ENCODE peak calls at places on chromosome 15, in six cellular contexts. One of them, this sample, is unnamed.

GRCh38 chr15:70486451-70487379 is 276.6 kb downstream of the UACA start:
- DNase-seq in mesenchymal stem cell: peak; percentile 69
- DNase-seq in mesendoderm: no peak
- DNase-seq in neuronal stem cell: no peak
- DNase-seq in IMR-90: peak; percentile 89
- DNase-seq in H9: no peak
- DNase-seq in this sample: no peak

GRCh38 chr15:33150993-33151392 is 43.5 kb downstream of the FMN1 start:
- DNase-seq in mesenchymal stem cell: no peak
- DNase-seq in mesendoderm: no peak
- DNase-seq in neuronal stem cell: no peak
- DNase-seq in IMR-90: no peak
- DNase-seq in H9: no peak
- DNase-seq in this sample: no peak

GRCh38 chr15:38414351-38414750 is 39.6 kb upstream of the FAM98B start:
- DNase-seq in mesenchymal stem cell: peak; percentile 75
- DNase-seq in mesendoderm: peak; percentile 65
- DNase-seq in neuronal stem cell: peak; percentile 20
- DNase-seq in IMR-90: peak; percentile 75
- DNase-seq in H9: peak; percentile 56
- DNase-seq in this sample: peak; percentile 50

GRCh38 chr15:82674873-82675272 is 27.7 kb upstream of the CPEB1 start:
- DNase-seq in mesenchymal stem cell: no peak
- DNase-seq in mesendoderm: no peak
- DNase-seq in neuronal stem cell: no peak
- DNase-seq in IMR-90: no peak
- DNase-seq in H9: no peak
- DNase-seq in this sample: no peak

GRCh38 chr15:37372064-37372463 is 271.7 kb upstream of the MEIS2 start:
- DNase-seq in mesenchymal stem cell: no peak
- DNase-seq in mesendoderm: no peak
- DNase-seq in neuronal stem cell: no peak
- DNase-seq in IMR-90: no peak
- DNase-seq in H9: no peak
- DNase-seq in this sample: no peak

GRCh38 chr15:55402707-55403106 is 5.5 kb downstream of the CCPG1 start:
- DNase-seq in mesenchymal stem cell: peak; percentile 23
- DNase-seq in mesendoderm: no peak
- DNase-seq in neuronal stem cell: no peak
- DNase-seq in IMR-90: no peak
- DNase-seq in H9: no peak
- DNase-seq in this sample: no peak

GRCh38 chr15:62394079-62394478 is 229.0 kb upstream of the C2CD4B start:
- DNase-seq in mesenchymal stem cell: peak; percentile 44
- DNase-seq in mesendoderm: no peak
- DNase-seq in neuronal stem cell: no peak
- DNase-seq in IMR-90: peak; percentile 38
- DNase-seq in H9: no peak
- DNase-seq in this sample: no peak

GRCh38 chr15:27826902-27827321 is 272.2 kb downstream of the OCA2 start:
- DNase-seq in mesenchymal stem cell: no peak
- DNase-seq in mesendoderm: no peak
- DNase-seq in neuronal stem cell: no peak
- DNase-seq in IMR-90: peak; percentile 60
- DNase-seq in H9: no peak
- DNase-seq in this sample: no peak

GRCh38 chr15:62482715-62483429 is 317.8 kb upstream of the C2CD4B start:
- DNase-seq in mesenchymal stem cell: peak; percentile 73
- DNase-seq in mesendoderm: peak; percentile 97
- DNase-seq in neuronal stem cell: peak; percentile 33
- DNase-seq in IMR-90: peak; percentile 65
- DNase-seq in H9: peak; percentile 85
- DNase-seq in this sample: peak; percentile 39

GRCh38 chr15:22902046-22902445 is 63.6 kb downstream of the NIPA2 start:
- DNase-seq in mesenchymal stem cell: no peak
- DNase-seq in mesendoderm: no peak
- DNase-seq in neuronal stem cell: no peak
- DNase-seq in IMR-90: no peak
- DNase-seq in H9: no peak
- DNase-seq in this sample: no peak

GRCh38 chr15:60582370-60583036 is 103.6 kb upstream of the ICE2 start:
- DNase-seq in mesenchymal stem cell: peak; percentile 37
- DNase-seq in mesendoderm: no peak
- DNase-seq in neuronal stem cell: no peak
- DNase-seq in IMR-90: peak; percentile 54
- DNase-seq in H9: no peak
- DNase-seq in this sample: no peak

GRCh38 chr15:50860824-50861223 is 47.7 kb upstream of the AP4E1 start:
- DNase-seq in mesenchymal stem cell: no peak
- DNase-seq in mesendoderm: no peak
- DNase-seq in neuronal stem cell: no peak
- DNase-seq in IMR-90: no peak
- DNase-seq in H9: no peak
- DNase-seq in this sample: no peak

GRCh38 chr15:25242166-25242879 is 196.5 kb downstream of the UBE3A start:
- DNase-seq in mesenchymal stem cell: no peak
- DNase-seq in mesendoderm: no peak
- DNase-seq in neuronal stem cell: no peak
- DNase-seq in IMR-90: no peak
- DNase-seq in H9: no peak
- DNase-seq in this sample: no peak

GRCh38 chr15:78055923-78056713 is 21.4 kb downstream of the TBC1D2B start:
- DNase-seq in mesenchymal stem cell: peak; percentile 27
- DNase-seq in mesendoderm: peak; percentile 49
- DNase-seq in neuronal stem cell: no peak
- DNase-seq in IMR-90: no peak
- DNase-seq in H9: no peak
- DNase-seq in this sample: no peak

GRCh38 chr15:27448234-27448633 is 477.3 kb downstream of the GABRG3 start:
- DNase-seq in mesenchymal stem cell: no peak
- DNase-seq in mesendoderm: no peak
- DNase-seq in neuronal stem cell: no peak
- DNase-seq in IMR-90: no peak
- DNase-seq in H9: no peak
- DNase-seq in this sample: no peak

GRCh38 chr15:99594916-99595315 is 29.1 kb downstream of the MEF2A start:
- DNase-seq in mesenchymal stem cell: no peak
- DNase-seq in mesendoderm: no peak
- DNase-seq in neuronal stem cell: no peak
- DNase-seq in IMR-90: peak; percentile 3
- DNase-seq in H9: no peak
- DNase-seq in this sample: no peak

GRCh38 chr15:88802991-88803240 is 320 bp upstream of the ACAN start:
- DNase-seq in mesenchymal stem cell: no peak
- DNase-seq in mesendoderm: no peak
- DNase-seq in neuronal stem cell: no peak
- DNase-seq in IMR-90: no peak
- DNase-seq in H9: no peak
- DNase-seq in this sample: no peak

GRCh38 chr15:72197460-72198409 is at the start of gene GRAMD2A:
- DNase-seq in mesenchymal stem cell: peak; percentile 37
- DNase-seq in mesendoderm: peak; percentile 88
- DNase-seq in neuronal stem cell: no peak
- DNase-seq in IMR-90: no peak
- DNase-seq in H9: peak; percentile 88
- DNase-seq in this sample: peak; percentile 86

GRCh38 chr15:53323197-53323596 is 436.3 kb downstream of the WDR72 start:
- DNase-seq in mesenchymal stem cell: peak; percentile 2
- DNase-seq in mesendoderm: peak; percentile 51
- DNase-seq in neuronal stem cell: no peak
- DNase-seq in IMR-90: no peak
- DNase-seq in H9: no peak
- DNase-seq in this sample: no peak

GRCh38 chr15:66863382-66864085 is 161.5 kb downstream of the SMAD6 start:
- DNase-seq in mesenchymal stem cell: no peak
- DNase-seq in mesendoderm: no peak
- DNase-seq in neuronal stem cell: no peak
- DNase-seq in IMR-90: no peak
- DNase-seq in H9: peak; percentile 10
- DNase-seq in this sample: no peak

GRCh38 chr15:32029862-32030781 is at the start of gene CHRNA7:
- DNase-seq in mesenchymal stem cell: peak; percentile 19
- DNase-seq in mesendoderm: peak; percentile 84
- DNase-seq in neuronal stem cell: peak; percentile 71
- DNase-seq in IMR-90: peak; percentile 3
- DNase-seq in H9: peak; percentile 86
- DNase-seq in this sample: no peak

GRCh38 chr15:92621972-92622533 is 33.5 kb downstream of the FAM174B start:
- DNase-seq in mesenchymal stem cell: no peak
- DNase-seq in mesendoderm: no peak
- DNase-seq in neuronal stem cell: no peak
- DNase-seq in IMR-90: no peak
- DNase-seq in H9: no peak
- DNase-seq in this sample: no peak

GRCh38 chr15:91413142-91413541 is 313.1 kb downstream of the SV2B start:
- DNase-seq in mesenchymal stem cell: no peak
- DNase-seq in mesendoderm: no peak
- DNase-seq in neuronal stem cell: no peak
- DNase-seq in IMR-90: peak; percentile 20
- DNase-seq in H9: no peak
- DNase-seq in this sample: no peak

GRCh38 chr15:73226064-73226463 is 142.7 kb downstream of the HCN4 start:
- DNase-seq in mesenchymal stem cell: no peak
- DNase-seq in mesendoderm: no peak
- DNase-seq in neuronal stem cell: no peak
- DNase-seq in IMR-90: no peak
- DNase-seq in H9: no peak
- DNase-seq in this sample: no peak

GRCh38 chr15:69088300-69088965 is 72.0 kb upstream of the GLCE start:
- DNase-seq in mesenchymal stem cell: no peak
- DNase-seq in mesendoderm: peak; percentile 50
- DNase-seq in neuronal stem cell: no peak
- DNase-seq in IMR-90: no peak
- DNase-seq in H9: peak; percentile 38
- DNase-seq in this sample: no peak

GRCh38 chr15:96158938-96159337 is 171.6 kb upstream of the NR2F2 start:
- DNase-seq in mesenchymal stem cell: no peak
- DNase-seq in mesendoderm: no peak
- DNase-seq in neuronal stem cell: no peak
- DNase-seq in IMR-90: no peak
- DNase-seq in H9: no peak
- DNase-seq in this sample: no peak

GRCh38 chr15:40108061-40108854 is 421 bp downstream of the BMF start:
- DNase-seq in mesenchymal stem cell: peak; percentile 71
- DNase-seq in mesendoderm: peak; percentile 70
- DNase-seq in neuronal stem cell: no peak
- DNase-seq in IMR-90: peak; percentile 55
- DNase-seq in H9: no peak
- DNase-seq in this sample: no peak

GRCh38 chr15:80199869-80200268 is 47.1 kb downstream of the FAH start:
- DNase-seq in mesenchymal stem cell: no peak
- DNase-seq in mesendoderm: no peak
- DNase-seq in neuronal stem cell: no peak
- DNase-seq in IMR-90: no peak
- DNase-seq in H9: no peak
- DNase-seq in this sample: peak; percentile 37

GRCh38 chr15:92200891-92201290 is 192.8 kb upstream of the ST8SIA2 start:
- DNase-seq in mesenchymal stem cell: no peak
- DNase-seq in mesendoderm: no peak
- DNase-seq in neuronal stem cell: no peak
- DNase-seq in IMR-90: no peak
- DNase-seq in H9: peak; percentile 39
- DNase-seq in this sample: no peak

GRCh38 chr15:90871097-90871715 is 2.8 kb downstream of the FURIN start:
- DNase-seq in mesenchymal stem cell: peak; percentile 64
- DNase-seq in mesendoderm: peak; percentile 72
- DNase-seq in neuronal stem cell: no peak
- DNase-seq in IMR-90: no peak
- DNase-seq in H9: no peak
- DNase-seq in this sample: peak; percentile 66

GRCh38 chr15:49301562-49301961 is 121.5 kb upstream of the FGF7 start:
- DNase-seq in mesenchymal stem cell: no peak
- DNase-seq in mesendoderm: no peak
- DNase-seq in neuronal stem cell: no peak
- DNase-seq in IMR-90: peak; percentile 50
- DNase-seq in H9: no peak
- DNase-seq in this sample: no peak

GRCh38 chr15:76003364-76003763 is 8.9 kb downstream of the NRG4 start:
- DNase-seq in mesenchymal stem cell: no peak
- DNase-seq in mesendoderm: peak; percentile 50
- DNase-seq in neuronal stem cell: no peak
- DNase-seq in IMR-90: no peak
- DNase-seq in H9: no peak
- DNase-seq in this sample: no peak
- H2BK15ac ChIP-seq in mesenchymal stem cell: no peak overlapping the region
- H2BK15ac ChIP-seq in mesendoderm: no peak overlapping the region
- H2BK15ac ChIP-seq in neuronal stem cell: no peak overlapping the region
- H2BK15ac ChIP-seq in IMR-90: no peak overlapping the region
- H2BK15ac ChIP-seq in H9: no peak overlapping the region
- H2BK15ac ChIP-seq in this sample: no peak overlapping the region

GRCh38 chr15:42090375-42090774 is 4.0 kb downstream of the PLA2G4D start:
- DNase-seq in mesenchymal stem cell: no peak
- DNase-seq in mesendoderm: no peak
- DNase-seq in neuronal stem cell: no peak
- DNase-seq in IMR-90: no peak
- DNase-seq in H9: no peak
- DNase-seq in this sample: no peak
- H2BK15ac ChIP-seq in mesenchymal stem cell: no peak overlapping the region
- H2BK15ac ChIP-seq in mesendoderm: no peak overlapping the region
- H2BK15ac ChIP-seq in neuronal stem cell: no peak overlapping the region
- H2BK15ac ChIP-seq in IMR-90: no peak overlapping the region
- H2BK15ac ChIP-seq in H9: no peak overlapping the region
- H2BK15ac ChIP-seq in this sample: no peak overlapping the region

DNA sequence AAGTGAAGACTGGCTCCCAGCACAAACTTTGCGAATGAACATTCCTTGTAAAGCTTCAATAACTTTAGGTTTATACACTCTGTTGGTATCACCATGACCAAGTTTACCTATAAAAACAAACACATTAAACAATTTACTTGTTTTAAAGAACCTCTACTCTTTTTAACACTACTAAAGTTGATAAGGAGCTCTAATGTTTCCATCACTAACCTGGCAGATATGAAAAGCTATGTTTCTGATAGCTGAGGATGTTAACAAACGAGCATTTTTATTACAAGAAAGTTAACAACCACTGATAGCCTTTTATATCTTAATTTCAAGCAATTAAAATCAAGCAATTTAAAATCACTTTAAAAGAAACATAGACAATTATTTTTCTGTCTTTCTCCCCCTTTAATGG is 80.8 kb downstream of the HERC1 start:
- DNase-seq in mesenchymal stem cell: no peak
- DNase-seq in mesendoderm: no peak
- DNase-seq in neuronal stem cell: no peak
- DNase-seq in IMR-90: no peak
- DNase-seq in H9: no peak
- DNase-seq in this sample: no peak
- H2BK15ac ChIP-seq in mesenchymal stem cell: no peak overlapping the region
- H2BK15ac ChIP-seq in mesendoderm: no peak overlapping the region
- H2BK15ac ChIP-seq in neuronal stem cell: no peak overlapping the region
- H2BK15ac ChIP-seq in IMR-90: no peak overlapping the region
- H2BK15ac ChIP-seq in H9: no peak overlapping the region
- H2BK15ac ChIP-seq in this sample: no peak overlapping the region

DNA sequence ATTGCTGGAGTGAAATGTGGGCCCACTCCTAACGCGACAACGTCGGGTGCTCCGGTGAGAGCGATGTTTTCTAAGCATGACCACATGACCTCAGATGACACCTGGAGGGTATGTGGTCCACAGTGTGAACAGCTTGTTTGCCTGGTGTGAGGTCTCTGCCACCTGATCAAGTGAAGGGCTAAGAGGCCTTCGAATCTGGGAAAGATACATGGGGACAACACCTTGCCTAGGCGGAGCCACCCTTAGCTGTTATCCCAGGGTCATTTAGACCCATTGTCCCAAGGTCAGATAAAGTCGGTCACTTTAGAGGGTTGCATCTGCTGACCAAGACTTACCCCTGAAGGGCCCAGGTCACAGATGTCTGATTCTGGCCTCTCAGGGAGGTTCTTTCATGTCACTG is 34.9 kb upstream of the ALDH1A3 start:
- DNase-seq in mesenchymal stem cell: no peak
- DNase-seq in mesendoderm: no peak
- DNase-seq in neuronal stem cell: no peak
- DNase-seq in IMR-90: no peak
- DNase-seq in H9: no peak
- DNase-seq in this sample: no peak
- H2BK15ac ChIP-seq in mesenchymal stem cell: no peak overlapping the region
- H2BK15ac ChIP-seq in mesendoderm: no peak overlapping the region
- H2BK15ac ChIP-seq in neuronal stem cell: no peak overlapping the region
- H2BK15ac ChIP-seq in IMR-90: peak overlapping the region; percentile 88
- H2BK15ac ChIP-seq in H9: no peak overlapping the region
- H2BK15ac ChIP-seq in this sample: no peak overlapping the region

This sample was measured in H1.